ENCODE peak calls at places on chromosomes 7 and 10, in four cellular contexts. X, T, U and C are unnamed samples.

GRCh38 chr7:112160771-112161150 is 45.4 kb downstream of the DOCK4 start:
- DNase-seq in X (no peak), T (no peak), U (no peak), C (no peak)

GRCh38 chr7:6536899-6537298 is 14.4 kb downstream of the GRID2IP start:
- DNase-seq in X (peak; percentile 75), T (no peak), U (no peak), C (peak; percentile 76)

GRCh38 chr10:51092402-51092801 is 18.1 kb downstream of the PRKG1 start:
- DNase-seq in X (no peak), T (no peak), U (no peak), C (no peak)

GRCh38 chr10:95716866-95717265 is 23.1 kb upstream of the TCTN3 start:
- DNase-seq in X (no peak), T (no peak), U (no peak), C (peak; percentile 14)

GRCh38 chr7:158384746-158385145 is 202.9 kb downstream of the PTPRN2 start:
- DNase-seq in X (no peak), T (peak; percentile 27), U (no peak), C (no peak)

GRCh38 chr7:78052112-78052511 is 253.5 kb downstream of the PHTF2 start:
- DNase-seq in X (peak; percentile 63), T (no peak), U (no peak), C (no peak)

GRCh38 chr7:70595741-70596574 is 536.0 kb upstream of the GALNT17 start:
- DNase-seq in X (peak; percentile 80), T (no peak), U (no peak), C (peak; percentile 56)

GRCh38 chr7:110224643-110225042 is 866.3 kb upstream of the LRRN3 start:
- DNase-seq in X (no peak), T (no peak), U (no peak), C (no peak)

GRCh38 chr10:131174651-131175540 is 136.6 kb downstream of the TCERG1L start:
- DNase-seq in X (no peak), T (peak; percentile 43), U (no peak), C (no peak)

GRCh38 chr7:44064791-44065430 is 456 bp downstream of the PGAM2 start:
- DNase-seq in X (peak; percentile 11), T (peak; percentile 64), U (no peak), C (no peak)

GRCh38 chr10:49161411-49161997 is 26.7 kb downstream of the TMEM273 start:
- DNase-seq in X (peak; percentile 49), T (no peak), U (peak; percentile 43), C (no peak)

GRCh38 chr10:50600831-50601466 is 22.8 kb downstream of the SGMS1 start:
- DNase-seq in X (no peak), T (no peak), U (no peak), C (no peak)

GRCh38 chr7:118195837-118196474 is 12.0 kb downstream of the LSM8 start:
- DNase-seq in X (peak; percentile 79), T (peak; percentile 66), U (peak; percentile 47), C (peak; percentile 86)

GRCh38 chr7:72187179-72187578 is 225.0 kb downstream of the CALN1 start:
- DNase-seq in X (peak; percentile 12), T (no peak), U (no peak), C (no peak)

GRCh38 chr10:106267591-106267990 is 896.9 kb downstream of the SORCS1 start:
- DNase-seq in X (no peak), T (no peak), U (no peak), C (no peak)

GRCh38 chr7:138752568-138753518 is 45.0 kb upstream of the TMEM213 start:
- DNase-seq in X (peak; percentile 51), T (peak; percentile 95), U (no peak), C (no peak)

GRCh38 chr10:58512470-58513188 is at the start of gene BICC1:
- DNase-seq in X (peak; percentile 74), T (peak; percentile 58), U (peak; percentile 67), C (peak; percentile 65)

GRCh38 chr10:3126741-3127342 is 45.7 kb downstream of the PITRM1 start:
- DNase-seq in X (peak; percentile 42), T (no peak), U (no peak), C (peak; percentile 97)

GRCh38 chr7:84975586-84976185 is 211.2 kb downstream of the SEMA3D start:
- DNase-seq in X (no peak), T (no peak), U (no peak), C (no peak)

GRCh38 chr7:54858008-54858692 is 99.1 kb upstream of the SEC61G start:
- DNase-seq in X (peak; percentile 63), T (no peak), U (no peak), C (no peak)

GRCh38 chr7:37065779-37066271 is 341.5 kb upstream of the AOAH start:
- DNase-seq in X (no peak), T (no peak), U (no peak), C (no peak)

GRCh38 chr7:70520604-70521003 is 611.3 kb upstream of the GALNT17 start:
- DNase-seq in X (no peak), T (no peak), U (no peak), C (no peak)

GRCh38 chr7:118104812-118105441 is 79.0 kb upstream of the LSM8 start:
- DNase-seq in X (no peak), T (no peak), U (no peak), C (peak; percentile 7)

GRCh38 chr7:55533050-55533728 is 39.1 kb downstream of the VOPP1 start:
- DNase-seq in X (no peak), T (peak; percentile 90), U (peak; percentile 39), C (no peak)

GRCh38 chr7:140230862-140231778 is 54.3 kb upstream of the KDM7A start:
- DNase-seq in X (peak; percentile 87), T (peak; percentile 84), U (peak; percentile 30), C (peak; percentile 89)

GRCh38 chr10:6514180-6514579 is 65.9 kb downstream of the PRKCQ start:
- DNase-seq in X (no peak), T (no peak), U (no peak), C (no peak)

GRCh38 chr7:50733552-50733951 is 49.1 kb downstream of the GRB10 start:
- DNase-seq in X (no peak), T (no peak), U (no peak), C (no peak)

GRCh38 chr10:63819753-63820347 is 298.6 kb downstream of the REEP3 start:
- DNase-seq in X (peak; percentile 67), T (peak; percentile 64), U (peak; percentile 55), C (peak; percentile 62)

GRCh38 chr7:134155220-134155619 is 28.1 kb downstream of the LRGUK start:
- DNase-seq in X (no peak), T (no peak), U (no peak), C (no peak)

GRCh38 chr7:101717986-101718746 is 89.1 kb upstream of the MYL10 start:
- DNase-seq in X (no peak), T (no peak), U (peak; percentile 65), C (no peak)

GRCh38 chr7:70764004-70764691 is 367.8 kb upstream of the GALNT17 start:
- DNase-seq in X (no peak), T (peak; percentile 69), U (no peak), C (no peak)

GRCh38 chr7:55348502-55348901 is 16.6 kb upstream of the LANCL2 start:
- DNase-seq in X (no peak), T (no peak), U (peak; percentile 28), C (no peak)

GRCh38 chr10:97612386-97612785 is 20.9 kb downstream of the MORN4 start:
- DNase-seq in X (peak; percentile 41), T (no peak), U (peak; percentile 37), C (peak; percentile 57)